ENCODE peak calls at places on chromosome 17, in ten cellular contexts. One of them, this sample, is unnamed.

GRCh38 chr17:14925498-14925897 is 339.6 kb downstream of the PMP22 start:
- DNase-seq in myocyte: no peak
- DNase-seq in activated naive CD4-positive, alpha-beta T cell treated with anti-CD3 and anti-CD28 coated beads for 36 hours: no peak
- DNase-seq in NCI-H460: no peak
- DNase-seq in NCI-H1930: no peak
- DNase-seq in body of pancreas: no peak
- DNase-seq in iris pigment epithelial cell: no peak
- DNase-seq in neural progenitor cell: no peak
- DNase-seq in osteocyte: no peak
- DNase-seq in MCF 10A: no peak
- DNase-seq in this sample: no peak

GRCh38 chr17:65181237-65182061 is 44.3 kb downstream of the RGS9 start:
- DNase-seq in myocyte: no peak
- DNase-seq in activated naive CD4-positive, alpha-beta T cell treated with anti-CD3 and anti-CD28 coated beads for 36 hours: peak; percentile 56
- DNase-seq in NCI-H460: no peak
- DNase-seq in NCI-H1930: no peak
- DNase-seq in body of pancreas: no peak
- DNase-seq in iris pigment epithelial cell: no peak
- DNase-seq in neural progenitor cell: no peak
- DNase-seq in osteocyte: no peak
- DNase-seq in MCF 10A: no peak
- DNase-seq in this sample: no peak

GRCh38 chr17:39011907-39012468 is 44.8 kb upstream of the FBXO47 start:
- DNase-seq in myocyte: no peak
- DNase-seq in activated naive CD4-positive, alpha-beta T cell treated with anti-CD3 and anti-CD28 coated beads for 36 hours: no peak
- DNase-seq in NCI-H460: no peak
- DNase-seq in NCI-H1930: no peak
- DNase-seq in body of pancreas: peak; percentile 25
- DNase-seq in iris pigment epithelial cell: no peak
- DNase-seq in neural progenitor cell: peak; percentile 78
- DNase-seq in osteocyte: no peak
- DNase-seq in MCF 10A: no peak
- DNase-seq in this sample: no peak

GRCh38 chr17:73851921-73852320 is 207.7 kb upstream of the SDK2 start:
- DNase-seq in myocyte: no peak
- DNase-seq in activated naive CD4-positive, alpha-beta T cell treated with anti-CD3 and anti-CD28 coated beads for 36 hours: no peak
- DNase-seq in NCI-H460: no peak
- DNase-seq in NCI-H1930: no peak
- DNase-seq in body of pancreas: no peak
- DNase-seq in iris pigment epithelial cell: no peak
- DNase-seq in neural progenitor cell: no peak
- DNase-seq in osteocyte: no peak
- DNase-seq in MCF 10A: no peak
- DNase-seq in this sample: no peak

GRCh38 chr17:20562587-20562986 is 16.9 kb upstream of the CDRT15L2 start:
- DNase-seq in myocyte: no peak
- DNase-seq in activated naive CD4-positive, alpha-beta T cell treated with anti-CD3 and anti-CD28 coated beads for 36 hours: no peak
- DNase-seq in NCI-H460: no peak
- DNase-seq in NCI-H1930: no peak
- DNase-seq in body of pancreas: no peak
- DNase-seq in iris pigment epithelial cell: no peak
- DNase-seq in neural progenitor cell: no peak
- DNase-seq in osteocyte: peak; percentile 67
- DNase-seq in MCF 10A: no peak
- DNase-seq in this sample: no peak

GRCh38 chr17:39229274-39229913 is 3.6 kb upstream of the STAC2 start:
- DNase-seq in myocyte: no peak
- DNase-seq in activated naive CD4-positive, alpha-beta T cell treated with anti-CD3 and anti-CD28 coated beads for 36 hours: no peak
- DNase-seq in NCI-H460: no peak
- DNase-seq in NCI-H1930: no peak
- DNase-seq in body of pancreas: no peak
- DNase-seq in iris pigment epithelial cell: peak; percentile 72
- DNase-seq in neural progenitor cell: no peak
- DNase-seq in osteocyte: no peak
- DNase-seq in MCF 10A: peak; percentile 77
- DNase-seq in this sample: no peak

GRCh38 chr17:83056583-83057396 is 22.6 kb upstream of the METRNL start:
- DNase-seq in myocyte: no peak
- DNase-seq in activated naive CD4-positive, alpha-beta T cell treated with anti-CD3 and anti-CD28 coated beads for 36 hours: no peak
- DNase-seq in NCI-H460: no peak
- DNase-seq in NCI-H1930: no peak
- DNase-seq in body of pancreas: no peak
- DNase-seq in iris pigment epithelial cell: no peak
- DNase-seq in neural progenitor cell: peak; percentile 0
- DNase-seq in osteocyte: no peak
- DNase-seq in MCF 10A: no peak
- DNase-seq in this sample: no peak

GRCh38 chr17:38540514-38540913 is 65.2 kb downstream of the SRCIN1 start:
- DNase-seq in myocyte: no peak
- DNase-seq in activated naive CD4-positive, alpha-beta T cell treated with anti-CD3 and anti-CD28 coated beads for 36 hours: no peak
- DNase-seq in NCI-H460: no peak
- DNase-seq in NCI-H1930: no peak
- DNase-seq in body of pancreas: no peak
- DNase-seq in iris pigment epithelial cell: no peak
- DNase-seq in neural progenitor cell: no peak
- DNase-seq in osteocyte: no peak
- DNase-seq in MCF 10A: no peak
- DNase-seq in this sample: no peak

GRCh38 chr17:45345554-45346254 is 28.9 kb upstream of the MAP3K14 start:
- DNase-seq in myocyte: peak; percentile 17
- DNase-seq in activated naive CD4-positive, alpha-beta T cell treated with anti-CD3 and anti-CD28 coated beads for 36 hours: no peak
- DNase-seq in NCI-H460: no peak
- DNase-seq in NCI-H1930: no peak
- DNase-seq in body of pancreas: no peak
- DNase-seq in iris pigment epithelial cell: peak; percentile 56
- DNase-seq in neural progenitor cell: no peak
- DNase-seq in osteocyte: no peak
- DNase-seq in MCF 10A: no peak
- DNase-seq in this sample: peak; percentile 47

GRCh38 chr17:72142614-72143013 is 21.8 kb downstream of the SOX9 start:
- DNase-seq in myocyte: no peak
- DNase-seq in activated naive CD4-positive, alpha-beta T cell treated with anti-CD3 and anti-CD28 coated beads for 36 hours: no peak
- DNase-seq in NCI-H460: no peak
- DNase-seq in NCI-H1930: no peak
- DNase-seq in body of pancreas: no peak
- DNase-seq in iris pigment epithelial cell: no peak
- DNase-seq in neural progenitor cell: no peak
- DNase-seq in osteocyte: no peak
- DNase-seq in MCF 10A: no peak
- DNase-seq in this sample: no peak

GRCh38 chr17:79874329-79874981 is 35.2 kb upstream of the CBX4 start:
- DNase-seq in myocyte: peak; percentile 29
- DNase-seq in activated naive CD4-positive, alpha-beta T cell treated with anti-CD3 and anti-CD28 coated beads for 36 hours: peak; percentile 28
- DNase-seq in NCI-H460: peak; percentile 40
- DNase-seq in NCI-H1930: peak; percentile 16
- DNase-seq in body of pancreas: peak; percentile 43
- DNase-seq in iris pigment epithelial cell: peak; percentile 38
- DNase-seq in neural progenitor cell: peak; percentile 58
- DNase-seq in osteocyte: no peak
- DNase-seq in MCF 10A: peak; percentile 58
- DNase-seq in this sample: no peak

GRCh38 chr17:35684046-35684802 is 47.2 kb upstream of the RASL10B start:
- DNase-seq in myocyte: peak; percentile 53
- DNase-seq in activated naive CD4-positive, alpha-beta T cell treated with anti-CD3 and anti-CD28 coated beads for 36 hours: no peak
- DNase-seq in NCI-H460: no peak
- DNase-seq in NCI-H1930: no peak
- DNase-seq in body of pancreas: no peak
- DNase-seq in iris pigment epithelial cell: peak; percentile 84
- DNase-seq in neural progenitor cell: peak; percentile 52
- DNase-seq in osteocyte: no peak
- DNase-seq in MCF 10A: peak; percentile 9
- DNase-seq in this sample: no peak